ENCODE peak calls at places on chromosomes 13 and 19, in four cellular contexts. One of them, this sample, is unnamed.

GRCh38 chr19:47456721-47457478 is 14.8 kb downstream of the SLC8A2 start:
- DNase-seq in gastrocnemius medialis: no peak
- DNase-seq in PC-9: no peak
- DNase-seq in MCF 10A: no peak
- DNase-seq in this sample: no peak

GRCh38 chr13:48769107-48769704 is 115.5 kb downstream of the CYSLTR2 start:
- DNase-seq in PC-9: peak; percentile 71
- DNase-seq in MCF 10A: peak; percentile 90
- DNase-seq in gastrocnemius medialis: peak; percentile 73
- DNase-seq in this sample: peak; percentile 92

GRCh38 chr13:99991806-99992242 is 10.2 kb downstream of the ZIC2 start:
- DNase-seq in MCF 10A: no peak
- DNase-seq in PC-9: no peak
- DNase-seq in gastrocnemius medialis: no peak
- DNase-seq in this sample: no peak

GRCh38 chr13:106182404-106182803 is 353.1 kb downstream of the EFNB2 start:
- DNase-seq in MCF 10A: peak; percentile 90
- DNase-seq in gastrocnemius medialis: no peak
- DNase-seq in PC-9: peak; percentile 58
- DNase-seq in this sample: no peak

GRCh38 chr13:84417426-84417825 is 535.2 kb upstream of the SLITRK1 start:
- DNase-seq in gastrocnemius medialis: no peak
- DNase-seq in MCF 10A: no peak
- DNase-seq in PC-9: no peak
- DNase-seq in this sample: no peak

GRCh38 chr13:27211771-27212364 is 39.5 kb upstream of the RPL21 start:
- DNase-seq in MCF 10A: peak; percentile 77
- DNase-seq in gastrocnemius medialis: no peak
- DNase-seq in PC-9: peak; percentile 60
- DNase-seq in this sample: no peak

GRCh38 chr13:111043575-111043982 is 71.5 kb upstream of the ARHGEF7 start:
- DNase-seq in gastrocnemius medialis: peak; percentile 45
- DNase-seq in PC-9: peak; percentile 45
- DNase-seq in MCF 10A: no peak
- DNase-seq in this sample: peak; percentile 44

GRCh38 chr13:65149687-65150086 is 2080.4 kb downstream of the PCDH9 start:
- DNase-seq in PC-9: no peak
- DNase-seq in MCF 10A: no peak
- DNase-seq in gastrocnemius medialis: no peak
- DNase-seq in this sample: no peak

GRCh38 chr13:67554746-67555452 is 324.8 kb upstream of the PCDH9 start:
- DNase-seq in PC-9: no peak
- DNase-seq in MCF 10A: no peak
- DNase-seq in gastrocnemius medialis: no peak
- DNase-seq in this sample: no peak

GRCh38 chr13:43041368-43041921 is 18.1 kb downstream of the DNAJC15 start:
- DNase-seq in MCF 10A: no peak
- DNase-seq in gastrocnemius medialis: no peak
- DNase-seq in PC-9: no peak
- DNase-seq in this sample: no peak

GRCh38 chr13:20713751-20714150 is 10.3 kb downstream of the IL17D start:
- DNase-seq in MCF 10A: no peak
- DNase-seq in PC-9: no peak
- DNase-seq in gastrocnemius medialis: peak; percentile 42
- DNase-seq in this sample: no peak

GRCh38 chr13:26062853-26063444 is 11.1 kb upstream of the SHISA2 start:
- DNase-seq in PC-9: no peak
- DNase-seq in MCF 10A: peak; percentile 71
- DNase-seq in gastrocnemius medialis: no peak
- DNase-seq in this sample: no peak

GRCh38 chr19:17234911-17235617 is 9.0 kb downstream of the OCEL1 start:
- DNase-seq in PC-9: peak; percentile 39
- DNase-seq in gastrocnemius medialis: peak; percentile 45
- DNase-seq in MCF 10A: peak; percentile 67
- DNase-seq in this sample: no peak

GRCh38 chr13:78609464-78610205 is 6.3 kb upstream of the POU4F1 start:
- DNase-seq in MCF 10A: no peak
- DNase-seq in gastrocnemius medialis: no peak
- DNase-seq in PC-9: no peak
- DNase-seq in this sample: no peak

GRCh38 chr19:14107581-14108461 is 9.7 kb downstream of the PRKACA start:
- DNase-seq in MCF 10A: no peak
- DNase-seq in gastrocnemius medialis: peak; percentile 81
- DNase-seq in PC-9: no peak
- DNase-seq in this sample: no peak

GRCh38 chr13:101264931-101265330 is 151.4 kb downstream of the NALCN start:
- DNase-seq in MCF 10A: no peak
- DNase-seq in PC-9: no peak
- DNase-seq in gastrocnemius medialis: no peak
- DNase-seq in this sample: no peak

GRCh38 chr13:101455863-101456262 is 3.4 kb downstream of the ITGBL1 start:
- DNase-seq in PC-9: peak; percentile 98
- DNase-seq in MCF 10A: peak; percentile 79
- DNase-seq in gastrocnemius medialis: no peak
- DNase-seq in this sample: no peak

GRCh38 chr19:17656970-17657369 is 31.2 kb downstream of the UNC13A start:
- DNase-seq in MCF 10A: no peak
- DNase-seq in gastrocnemius medialis: no peak
- DNase-seq in PC-9: no peak
- DNase-seq in this sample: no peak

GRCh38 chr13:30730526-30730925 is 4.8 kb upstream of the ALOX5AP start:
- DNase-seq in MCF 10A: no peak
- DNase-seq in PC-9: no peak
- DNase-seq in gastrocnemius medialis: no peak
- DNase-seq in this sample: no peak

GRCh38 chr19:2329528-2329927 is 1.0 kb downstream of the SPPL2B start:
- DNase-seq in PC-9: no peak
- DNase-seq in gastrocnemius medialis: no peak
- DNase-seq in MCF 10A: no peak
- DNase-seq in this sample: no peak

GRCh38 chr13:94175076-94175475 is 304.4 kb downstream of the DCT start:
- DNase-seq in PC-9: no peak
- DNase-seq in MCF 10A: no peak
- DNase-seq in gastrocnemius medialis: no peak
- DNase-seq in this sample: no peak

GRCh38 chr19:341386-342127 is 3.0 kb downstream of the MIER2 start:
- DNase-seq in gastrocnemius medialis: no peak
- DNase-seq in MCF 10A: no peak
- DNase-seq in PC-9: no peak
- DNase-seq in this sample: no peak

GRCh38 chr13:51178456-51179074 is 43.6 kb upstream of the FAM124A start:
- DNase-seq in MCF 10A: no peak
- DNase-seq in gastrocnemius medialis: no peak
- DNase-seq in PC-9: no peak
- DNase-seq in this sample: no peak

GRCh38 chr13:72403396-72404010 is 323.9 kb downstream of the MZT1 start:
- DNase-seq in PC-9: no peak
- DNase-seq in gastrocnemius medialis: no peak
- DNase-seq in MCF 10A: no peak
- DNase-seq in this sample: no peak

GRCh38 chr13:46297338-46297737 is 85.6 kb downstream of the LRRC63 start:
- DNase-seq in MCF 10A: no peak
- DNase-seq in PC-9: no peak
- DNase-seq in gastrocnemius medialis: no peak
- DNase-seq in this sample: no peak

GRCh38 chr19:35247526-35248309 is 1.1 kb upstream of the LSR start:
- DNase-seq in PC-9: peak; percentile 91
- DNase-seq in gastrocnemius medialis: no peak
- DNase-seq in MCF 10A: peak; percentile 90
- DNase-seq in this sample: peak; percentile 92

GRCh38 chr13:67383358-67383757 is 153.2 kb upstream of the PCDH9 start:
- DNase-seq in PC-9: no peak
- DNase-seq in gastrocnemius medialis: no peak
- DNase-seq in MCF 10A: peak; percentile 76
- DNase-seq in this sample: no peak

GRCh38 chr13:109625156-109625555 is 161.2 kb downstream of the IRS2 start:
- DNase-seq in MCF 10A: no peak
- DNase-seq in PC-9: no peak
- DNase-seq in gastrocnemius medialis: no peak
- DNase-seq in this sample: no peak

GRCh38 chr13:42119875-42120274 is 71.4 kb downstream of the DGKH start:
- DNase-seq in gastrocnemius medialis: no peak
- DNase-seq in MCF 10A: no peak
- DNase-seq in PC-9: no peak
- DNase-seq in this sample: no peak

GRCh38 chr13:77325371-77325941 is 1.4 kb downstream of the MYCBP2 start:
- DNase-seq in MCF 10A: peak; percentile 45
- DNase-seq in gastrocnemius medialis: no peak
- DNase-seq in PC-9: peak; percentile 47
- DNase-seq in this sample: no peak

GRCh38 chr19:17348700-17349099 is 11.3 kb downstream of the GTPBP3 start:
- DNase-seq in gastrocnemius medialis: no peak
- DNase-seq in PC-9: peak; percentile 61
- DNase-seq in MCF 10A: peak; percentile 87
- DNase-seq in this sample: no peak

GRCh38 chr19:10113592-10113963 is 2.1 kb downstream of the P2RY11 start:
- DNase-seq in MCF 10A: peak; percentile 9
- DNase-seq in PC-9: no peak
- DNase-seq in gastrocnemius medialis: no peak
- DNase-seq in this sample: no peak

GRCh38 chr19:32146664-32147063 is 198.7 kb upstream of the ZNF507 start:
- DNase-seq in MCF 10A: no peak
- DNase-seq in PC-9: no peak
- DNase-seq in gastrocnemius medialis: no peak
- DNase-seq in this sample: no peak

GRCh38 chr13:57630661-57631606 is 610 bp upstream of the PCDH17 start:
- DNase-seq in MCF 10A: no peak
- DNase-seq in gastrocnemius medialis: no peak
- DNase-seq in PC-9: no peak
- DNase-seq in this sample: no peak

GRCh38 chr19:40576181-40576584 is 490 bp upstream of the SHKBP1 start:
- DNase-seq in MCF 10A: no peak
- DNase-seq in gastrocnemius medialis: no peak
- DNase-seq in PC-9: no peak
- DNase-seq in this sample: no peak

GRCh38 chr13:36858285-36858684 is 39.3 kb downstream of the RFXAP start:
- DNase-seq in gastrocnemius medialis: no peak
- DNase-seq in MCF 10A: peak; percentile 70
- DNase-seq in PC-9: peak; percentile 45
- DNase-seq in this sample: no peak
- TF ChIP-seq CTCF in gastrocnemius medialis: peak; percentile 11
- TF ChIP-seq CTCF in MCF 10A: peak; percentile 39
- TF ChIP-seq CTCF in PC-9: peak; percentile 65
- TF ChIP-seq CTCF in this sample: no peak

GRCh38 chr19:50486823-50487515 is 10.3 kb upstream of the GARIN5A start:
- DNase-seq in PC-9: peak; percentile 48
- DNase-seq in gastrocnemius medialis: peak; percentile 76
- DNase-seq in MCF 10A: peak; percentile 28
- DNase-seq in this sample: no peak
- TF ChIP-seq CTCF in PC-9: peak; percentile 80
- TF ChIP-seq CTCF in gastrocnemius medialis: peak; percentile 58
- TF ChIP-seq CTCF in MCF 10A: peak; percentile 56
- TF ChIP-seq CTCF in this sample: no peak

GRCh38 chr13:19643652-19644051 is 10.2 kb downstream of the MPHOSPH8 start:
- DNase-seq in MCF 10A: no peak
- DNase-seq in gastrocnemius medialis: no peak
- DNase-seq in PC-9: no peak
- DNase-seq in this sample: no peak

GRCh38 chr13:19650742-19651141 is 17.3 kb downstream of the MPHOSPH8 start:
- DNase-seq in MCF 10A: no peak
- DNase-seq in PC-9: no peak
- DNase-seq in gastrocnemius medialis: no peak
- DNase-seq in this sample: no peak

GRCh38 chr13:19646062-19646461 is 12.6 kb downstream of the MPHOSPH8 start:
- DNase-seq in MCF 10A: no peak
- DNase-seq in PC-9: no peak
- DNase-seq in gastrocnemius medialis: no peak
- DNase-seq in this sample: no peak

DNA sequence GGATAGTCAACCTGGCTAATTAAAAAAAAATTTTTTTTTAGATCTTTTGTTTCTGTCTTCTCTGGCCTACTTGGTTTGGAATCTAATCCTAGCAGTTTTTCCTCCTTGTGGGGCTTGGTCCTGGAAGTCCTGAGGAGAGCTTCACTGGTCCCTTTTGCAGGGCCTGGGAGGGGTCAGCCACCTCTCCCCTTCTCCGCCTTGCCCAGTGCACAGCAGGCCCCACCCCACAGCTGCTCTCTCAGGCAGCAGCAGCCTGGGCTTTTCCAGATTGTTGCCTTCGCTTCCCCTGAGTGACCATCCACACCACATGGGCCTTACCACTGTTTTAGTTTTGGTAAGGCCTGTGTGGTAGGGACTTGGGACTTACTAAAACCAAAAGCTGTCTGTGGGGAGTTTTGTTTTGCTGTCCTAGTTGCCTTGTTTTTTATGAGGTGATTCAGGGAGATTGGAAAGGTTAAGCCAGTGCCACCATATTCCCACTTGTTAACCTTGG is 11.5 kb downstream of the MPHOSPH8 start:
- DNase-seq in MCF 10A: no peak
- DNase-seq in gastrocnemius medialis: no peak
- DNase-seq in PC-9: no peak
- DNase-seq in this sample: no peak
- TF ChIP-seq CTCF in MCF 10A: no peak
- TF ChIP-seq CTCF in gastrocnemius medialis: no peak
- TF ChIP-seq CTCF in PC-9: no peak
- TF ChIP-seq CTCF in this sample: no peak

GRCh38 chr19:49845433-49845832 is 5.5 kb upstream of the PTOV1 start:
- DNase-seq in PC-9: no peak
- DNase-seq in MCF 10A: no peak
- DNase-seq in gastrocnemius medialis: no peak
- DNase-seq in this sample: no peak
- TF ChIP-seq CTCF in PC-9: no peak
- TF ChIP-seq CTCF in MCF 10A: no peak
- TF ChIP-seq CTCF in gastrocnemius medialis: no peak
- TF ChIP-seq CTCF in this sample: no peak

This sample was measured in lower leg skin.